ENCODE peak calls at places on chromosomes 6 and 20, in eight cellular contexts. One of them, this sample, is unnamed.

GRCh38 chr6:135521431-135521830 is 23.9 kb upstream of the AHI1 start:
- DNase-seq in hepatocyte: no peak
- DNase-seq in epithelial cell of proximal tubule: no peak
- DNase-seq in GM06990: no peak
- DNase-seq in cardiac fibroblast: no peak
- DNase-seq in IMR-90: peak
- DNase-seq in astrocyte of the spinal cord: no peak
- DNase-seq in endodermal cell: no peak
- DNase-seq in this sample: no peak

GRCh38 chr20:49166534-49167449 is 21.3 kb downstream of the STAU1 start:
- DNase-seq in hepatocyte: no peak
- DNase-seq in epithelial cell of proximal tubule: no peak
- DNase-seq in GM06990: no peak
- DNase-seq in cardiac fibroblast: no peak
- DNase-seq in IMR-90: no peak
- DNase-seq in astrocyte of the spinal cord: no peak
- DNase-seq in endodermal cell: no peak
- DNase-seq in this sample: peak

GRCh38 chr20:21083825-21084325 is 22.3 kb downstream of the LINC00237 start:
- DNase-seq in hepatocyte: no peak
- DNase-seq in epithelial cell of proximal tubule: no peak
- DNase-seq in GM06990: no peak
- DNase-seq in cardiac fibroblast: no peak
- DNase-seq in IMR-90: no peak
- DNase-seq in astrocyte of the spinal cord: no peak
- DNase-seq in endodermal cell: no peak
- DNase-seq in this sample: no peak

GRCh38 chr20:24634855-24635254 is 165.4 kb downstream of the SYNDIG1 start:
- DNase-seq in hepatocyte: peak
- DNase-seq in epithelial cell of proximal tubule: peak
- DNase-seq in GM06990: no peak
- DNase-seq in cardiac fibroblast: peak
- DNase-seq in IMR-90: peak
- DNase-seq in astrocyte of the spinal cord: peak
- DNase-seq in endodermal cell: peak
- DNase-seq in this sample: no peak

GRCh38 chr6:7087491-7087979 is 20.2 kb upstream of the RREB1 start:
- DNase-seq in hepatocyte: peak
- DNase-seq in epithelial cell of proximal tubule: no peak
- DNase-seq in GM06990: peak
- DNase-seq in cardiac fibroblast: no peak
- DNase-seq in IMR-90: no peak
- DNase-seq in astrocyte of the spinal cord: no peak
- DNase-seq in endodermal cell: no peak
- DNase-seq in this sample: peak

GRCh38 chr6:34680802-34681515 is 15.6 kb downstream of the ILRUN start:
- DNase-seq in hepatocyte: no peak
- DNase-seq in epithelial cell of proximal tubule: peak
- DNase-seq in GM06990: no peak
- DNase-seq in cardiac fibroblast: no peak
- DNase-seq in IMR-90: peak
- DNase-seq in astrocyte of the spinal cord: no peak
- DNase-seq in endodermal cell: no peak
- DNase-seq in this sample: peak

GRCh38 chr6:155171109-155171746 is 92.6 kb upstream of the CLDN20 start:
- DNase-seq in hepatocyte: peak
- DNase-seq in epithelial cell of proximal tubule: no peak
- DNase-seq in GM06990: peak
- DNase-seq in cardiac fibroblast: peak
- DNase-seq in IMR-90: peak
- DNase-seq in astrocyte of the spinal cord: peak
- DNase-seq in endodermal cell: peak
- DNase-seq in this sample: peak

GRCh38 chr6:104321301-104321700 is 538.4 kb downstream of the HACE1 start:
- DNase-seq in hepatocyte: no peak
- DNase-seq in epithelial cell of proximal tubule: no peak
- DNase-seq in GM06990: no peak
- DNase-seq in cardiac fibroblast: no peak
- DNase-seq in IMR-90: no peak
- DNase-seq in astrocyte of the spinal cord: no peak
- DNase-seq in endodermal cell: no peak
- DNase-seq in this sample: no peak

GRCh38 chr6:104711371-104711770 is 148.3 kb downstream of the HACE1 start:
- DNase-seq in hepatocyte: peak
- DNase-seq in epithelial cell of proximal tubule: peak
- DNase-seq in GM06990: no peak
- DNase-seq in cardiac fibroblast: peak
- DNase-seq in IMR-90: peak
- DNase-seq in astrocyte of the spinal cord: peak
- DNase-seq in endodermal cell: no peak
- DNase-seq in this sample: no peak

GRCh38 chr6:53011993-53012392 is 16.9 kb upstream of the GSTA4 start:
- DNase-seq in hepatocyte: no peak
- DNase-seq in epithelial cell of proximal tubule: no peak
- DNase-seq in GM06990: no peak
- DNase-seq in cardiac fibroblast: no peak
- DNase-seq in IMR-90: peak
- DNase-seq in astrocyte of the spinal cord: no peak
- DNase-seq in endodermal cell: no peak
- DNase-seq in this sample: no peak

GRCh38 chr6:44062771-44063560 is 64.3 kb downstream of the MRPL14 start:
- DNase-seq in hepatocyte: no peak
- DNase-seq in epithelial cell of proximal tubule: no peak
- DNase-seq in GM06990: no peak
- DNase-seq in cardiac fibroblast: peak
- DNase-seq in IMR-90: no peak
- DNase-seq in astrocyte of the spinal cord: no peak
- DNase-seq in endodermal cell: peak
- DNase-seq in this sample: peak

GRCh38 chr6:151052021-151052646 is 186.6 kb downstream of the MTHFD1L start:
- DNase-seq in hepatocyte: no peak
- DNase-seq in epithelial cell of proximal tubule: no peak
- DNase-seq in GM06990: no peak
- DNase-seq in cardiac fibroblast: no peak
- DNase-seq in IMR-90: no peak
- DNase-seq in astrocyte of the spinal cord: no peak
- DNase-seq in endodermal cell: no peak
- DNase-seq in this sample: no peak

GRCh38 chr6:15479761-15480160 is 183.1 kb downstream of the DTNBP1 start:
- DNase-seq in hepatocyte: no peak
- DNase-seq in epithelial cell of proximal tubule: no peak
- DNase-seq in GM06990: no peak
- DNase-seq in cardiac fibroblast: peak
- DNase-seq in IMR-90: no peak
- DNase-seq in astrocyte of the spinal cord: peak
- DNase-seq in endodermal cell: peak
- DNase-seq in this sample: no peak

GRCh38 chr6:99603421-99604160 is 3.0 kb upstream of the PRDM13 start:
- DNase-seq in hepatocyte: peak
- DNase-seq in epithelial cell of proximal tubule: no peak
- DNase-seq in GM06990: no peak
- DNase-seq in cardiac fibroblast: peak
- DNase-seq in IMR-90: peak
- DNase-seq in astrocyte of the spinal cord: peak
- DNase-seq in endodermal cell: peak
- DNase-seq in this sample: peak

GRCh38 chr20:3747471-3747870 is 15.0 kb downstream of the HSPA12B start:
- DNase-seq in hepatocyte: no peak
- DNase-seq in epithelial cell of proximal tubule: no peak
- DNase-seq in GM06990: no peak
- DNase-seq in cardiac fibroblast: no peak
- DNase-seq in IMR-90: no peak
- DNase-seq in astrocyte of the spinal cord: no peak
- DNase-seq in endodermal cell: no peak
- DNase-seq in this sample: no peak

DNA sequence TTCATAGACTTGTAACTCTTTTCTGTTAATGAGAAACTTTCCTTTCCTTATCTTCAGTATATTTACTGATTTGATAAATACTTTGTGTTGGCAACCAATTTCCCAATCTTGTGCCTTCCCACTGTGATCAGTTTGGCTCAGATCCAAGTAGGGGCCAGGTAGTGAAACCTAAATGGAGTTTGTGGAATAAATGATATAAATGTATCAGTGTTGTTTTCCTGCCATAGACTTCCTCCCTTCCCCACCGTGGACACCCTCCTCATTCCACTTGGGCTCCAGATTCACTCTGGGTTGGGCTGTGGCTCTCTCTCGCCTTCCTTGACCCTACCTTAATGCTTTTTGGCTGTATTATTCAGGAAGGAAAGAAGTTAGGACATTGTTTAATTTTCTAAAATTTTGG is 1.3 kb downstream of the ZKSCAN3 start:
- DNase-seq in hepatocyte: peak
- DNase-seq in epithelial cell of proximal tubule: no peak
- DNase-seq in GM06990: no peak
- DNase-seq in cardiac fibroblast: no peak
- DNase-seq in IMR-90: no peak
- DNase-seq in astrocyte of the spinal cord: no peak
- DNase-seq in endodermal cell: no peak
- DNase-seq in this sample: no peak
- H3K4me3 ChIP-seq in hepatocyte: no peak
- H3K4me3 ChIP-seq in epithelial cell of proximal tubule: peak
- H3K4me3 ChIP-seq in GM06990: peak
- H3K4me3 ChIP-seq in cardiac fibroblast: peak
- H3K4me3 ChIP-seq in IMR-90: no peak
- H3K4me3 ChIP-seq in astrocyte of the spinal cord: no peak
- H3K4me3 ChIP-seq in endodermal cell: peak
- H3K4me3 ChIP-seq in this sample: peak

GRCh38 chr6:24270011-24270410 is 87.8 kb downstream of the DCDC2 start:
- DNase-seq in hepatocyte: no peak
- DNase-seq in epithelial cell of proximal tubule: no peak
- DNase-seq in GM06990: no peak
- DNase-seq in cardiac fibroblast: no peak
- DNase-seq in IMR-90: no peak
- DNase-seq in astrocyte of the spinal cord: no peak
- DNase-seq in endodermal cell: no peak
- DNase-seq in this sample: no peak

GRCh38 chr6:24272148-24272547 is 85.7 kb downstream of the DCDC2 start:
- DNase-seq in hepatocyte: no peak
- DNase-seq in epithelial cell of proximal tubule: no peak
- DNase-seq in GM06990: no peak
- DNase-seq in cardiac fibroblast: no peak
- DNase-seq in IMR-90: no peak
- DNase-seq in astrocyte of the spinal cord: no peak
- DNase-seq in endodermal cell: no peak
- DNase-seq in this sample: no peak

GRCh38 chr6:24273471-24273870 is 84.4 kb downstream of the DCDC2 start:
- DNase-seq in hepatocyte: no peak
- DNase-seq in epithelial cell of proximal tubule: peak
- DNase-seq in GM06990: no peak
- DNase-seq in cardiac fibroblast: no peak
- DNase-seq in IMR-90: peak
- DNase-seq in astrocyte of the spinal cord: no peak
- DNase-seq in endodermal cell: no peak
- DNase-seq in this sample: no peak

DNA sequence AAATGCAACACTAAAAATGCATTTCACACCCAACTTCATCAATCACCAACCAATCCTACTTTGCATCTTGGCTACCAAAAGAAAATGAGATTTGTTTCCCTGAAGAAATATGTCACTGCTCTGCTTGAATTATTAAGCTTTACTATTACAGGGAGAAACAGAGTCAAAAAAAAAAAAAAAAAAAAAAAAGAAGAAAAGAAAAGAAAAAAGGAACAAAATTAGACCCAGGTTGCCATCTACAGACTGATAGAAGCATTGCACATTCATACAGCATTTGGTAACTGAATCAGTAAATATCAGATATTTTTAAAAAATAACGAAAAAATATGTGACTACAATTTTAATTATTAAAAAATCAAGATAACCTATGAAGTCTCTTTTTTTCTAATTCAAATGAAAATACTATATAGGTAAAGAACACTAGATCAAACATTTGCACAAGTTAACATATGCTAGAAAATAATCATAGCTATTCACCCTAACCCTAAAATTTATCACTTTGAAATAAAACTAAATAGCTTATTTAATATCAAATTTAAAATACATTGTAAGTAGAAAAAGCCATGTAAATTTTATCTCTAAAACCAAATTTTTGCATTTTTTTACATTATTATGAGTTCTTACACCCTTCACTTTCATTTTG is 83.3 kb downstream of the DCDC2 start:
- DNase-seq in hepatocyte: peak
- DNase-seq in epithelial cell of proximal tubule: no peak
- DNase-seq in GM06990: no peak
- DNase-seq in cardiac fibroblast: peak
- DNase-seq in IMR-90: peak
- DNase-seq in astrocyte of the spinal cord: peak
- DNase-seq in endodermal cell: no peak
- DNase-seq in this sample: no peak
- TF ChIP-seq CTCF in hepatocyte: peak
- TF ChIP-seq CTCF in epithelial cell of proximal tubule: peak
- TF ChIP-seq CTCF in GM06990: peak
- TF ChIP-seq CTCF in cardiac fibroblast: peak
- TF ChIP-seq CTCF in IMR-90: peak
- TF ChIP-seq CTCF in astrocyte of the spinal cord: peak
- TF ChIP-seq CTCF in endodermal cell: peak
- TF ChIP-seq CTCF in this sample: peak

DNA sequence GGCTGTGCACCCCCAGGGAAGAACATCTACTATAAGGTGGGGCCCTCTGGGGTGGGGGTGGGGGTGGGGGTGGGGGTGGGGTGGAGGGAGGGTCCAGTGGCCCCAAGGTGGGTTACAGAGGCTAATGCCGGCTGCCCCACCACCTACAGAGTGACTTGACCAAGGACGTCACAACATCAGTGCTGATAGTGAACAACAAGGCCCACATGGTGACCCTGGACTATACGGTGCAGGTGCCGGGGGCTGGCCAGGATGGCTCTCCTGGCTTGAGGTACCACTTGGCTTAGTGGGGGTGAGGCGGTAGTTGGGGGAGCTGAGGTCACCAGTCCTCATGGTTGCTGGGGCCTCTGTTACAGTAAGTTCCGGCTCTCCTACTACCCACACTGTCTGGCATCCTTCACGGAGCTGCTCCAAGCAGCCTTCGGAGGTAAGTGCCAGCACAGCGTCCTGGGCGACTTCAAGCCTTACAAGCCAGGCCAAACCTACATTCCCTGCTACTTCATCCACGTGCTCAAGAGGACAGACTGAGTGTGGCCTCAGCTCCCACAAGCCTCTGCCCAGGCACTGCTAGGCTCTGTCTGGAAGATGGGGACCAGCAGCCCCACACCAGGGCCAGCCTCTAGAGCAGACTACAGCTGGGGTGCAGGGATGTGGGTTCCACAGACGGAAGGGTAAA is 2.8 kb downstream of the GNMT start:
- DNase-seq in hepatocyte: no peak
- DNase-seq in epithelial cell of proximal tubule: no peak
- DNase-seq in GM06990: no peak
- DNase-seq in cardiac fibroblast: no peak
- DNase-seq in IMR-90: no peak
- DNase-seq in astrocyte of the spinal cord: no peak
- DNase-seq in endodermal cell: no peak
- DNase-seq in this sample: no peak
- H3K4me3 ChIP-seq in hepatocyte: no peak
- H3K4me3 ChIP-seq in epithelial cell of proximal tubule: no peak
- H3K4me3 ChIP-seq in GM06990: no peak
- H3K4me3 ChIP-seq in cardiac fibroblast: no peak
- H3K4me3 ChIP-seq in IMR-90: no peak
- H3K4me3 ChIP-seq in astrocyte of the spinal cord: no peak
- H3K4me3 ChIP-seq in endodermal cell: no peak
- H3K4me3 ChIP-seq in this sample: no peak

GRCh38 chr6:13275435-13275989 is 52.8 kb downstream of the TBC1D7 start:
- DNase-seq in hepatocyte: no peak
- DNase-seq in epithelial cell of proximal tubule: no peak
- DNase-seq in GM06990: no peak
- DNase-seq in cardiac fibroblast: no peak
- DNase-seq in IMR-90: no peak
- DNase-seq in astrocyte of the spinal cord: no peak
- DNase-seq in endodermal cell: no peak
- DNase-seq in this sample: no peak
- TF ChIP-seq CTCF in hepatocyte: no peak
- TF ChIP-seq CTCF in epithelial cell of proximal tubule: no peak
- TF ChIP-seq CTCF in GM06990: no peak
- TF ChIP-seq CTCF in cardiac fibroblast: no peak
- TF ChIP-seq CTCF in IMR-90: no peak
- TF ChIP-seq CTCF in astrocyte of the spinal cord: no peak
- TF ChIP-seq CTCF in endodermal cell: no peak
- TF ChIP-seq CTCF in this sample: no peak